ENCODE peak calls at places on chromosome 17, in eight cellular contexts. E is GM13977; Z is HCT116; R is HTR-8/SVneo; X is lung microvascular endothelial cell; N is stimulated activated CD4-positive, alpha-beta T cell treated with anti-CD3 and anti-CD28 coated beads, Interleukin-4, amount 100 ng/mL, for 1 hour; I is GM23248; G is smooth muscle cell of the brain vasculature. V is an unnamed sample.

GRCh38 chr17:76370261-76370993 is 14.0 kb upstream of the SPHK1 start:
- DNase-seq in E (no peak), Z (no peak), R (peak; percentile 85), X (peak; percentile 98), N (no peak), I (peak; percentile 99), G (no peak), V (peak; percentile 71)

GRCh38 chr17:44587339-44587738 is 30.1 kb downstream of the FZD2 start:
- DNase-seq in E (no peak), Z (peak; percentile 51), R (peak; percentile 98), X (no peak), N (no peak), I (peak; percentile 94), G (no peak), V (peak; percentile 23)

GRCh38 chr17:6374271-6374691 is 60.6 kb downstream of the AIPL1 start:
- DNase-seq in E (no peak), Z (peak; percentile 61), R (no peak), X (no peak), N (no peak), I (no peak), G (no peak), V (no peak)

GRCh38 chr17:73757324-73757942 is 113.2 kb upstream of the SDK2 start:
- DNase-seq in E (no peak), Z (no peak), R (no peak), X (no peak), N (no peak), I (no peak), G (no peak), V (no peak)

GRCh38 chr17:55433029-55433628 is 11.5 kb upstream of the MMD start:
- DNase-seq in E (no peak), Z (peak; percentile 86), R (no peak), X (peak; percentile 16), N (no peak), I (peak; percentile 42), G (no peak), V (peak; percentile 83)

GRCh38 chr17:32801193-32801592 is 75.7 kb downstream of the MYO1D start:
- DNase-seq in E (no peak), Z (no peak), R (no peak), X (no peak), N (no peak), I (no peak), G (no peak), V (no peak)

GRCh38 chr17:36943250-36944220 is 5.2 kb upstream of the AATF start:
- DNase-seq in E (peak; percentile 34), Z (no peak), R (no peak), X (no peak), N (no peak), I (no peak), G (no peak), V (no peak)

GRCh38 chr17:63433746-63434591 is 12.1 kb downstream of the CYB561 start:
- DNase-seq in E (no peak), Z (no peak), R (peak; percentile 79), X (no peak), N (no peak), I (peak; percentile 96), G (peak; percentile 88), V (no peak)

GRCh38 chr17:61411114-61411943 is 11.7 kb downstream of the TBX2 start:
- DNase-seq in E (peak; percentile 71), Z (no peak), R (no peak), X (peak; percentile 30), N (no peak), I (peak; percentile 76), G (no peak), V (no peak)

GRCh38 chr17:7851438-7852261 is 3.2 kb upstream of the TMEM88 start:
- DNase-seq in E (peak; percentile 92), Z (no peak), R (peak; percentile 89), X (peak; percentile 95), N (peak; percentile 95), I (peak; percentile 93), G (no peak), V (no peak)

GRCh38 chr17:45332989-45333701 is 16.3 kb upstream of the MAP3K14 start:
- DNase-seq in E (peak; percentile 61), Z (no peak), R (no peak), X (no peak), N (no peak), I (peak; percentile 43), G (no peak), V (no peak)

GRCh38 chr17:44314869-44315661 is 6.7 kb downstream of the RUNDC3A start:
- DNase-seq in E (peak; percentile 81), Z (no peak), R (peak; percentile 63), X (no peak), N (peak; percentile 53), I (peak; percentile 70), G (no peak), V (no peak)